ENCODE peak calls at places on chromosomes 12 and 14, in four cellular contexts. One of them, this sample, is unnamed.

GRCh38 chr12:124020398-124021024 is 47.5 kb downstream of the ZNF664 start:
- DNase-seq in mesendoderm: no peak
- DNase-seq in H9: no peak
- DNase-seq in IMR-90: no peak
- DNase-seq in this sample: no peak

GRCh38 chr14:73774244-73774575 is 60.0 kb upstream of the PNMA1 start:
- DNase-seq in mesendoderm: no peak
- DNase-seq in IMR-90: no peak
- DNase-seq in H9: no peak
- DNase-seq in this sample: no peak

GRCh38 chr12:52521175-52521574 is 981 bp upstream of the KRT5 start:
- DNase-seq in mesendoderm: peak
- DNase-seq in IMR-90: no peak
- DNase-seq in H9: peak
- DNase-seq in this sample: peak

GRCh38 chr14:76958975-76959710 is 69.4 kb downstream of the IRF2BPL start:
- DNase-seq in H9: no peak
- DNase-seq in mesendoderm: no peak
- DNase-seq in IMR-90: peak
- DNase-seq in this sample: no peak

GRCh38 chr12:124458992-124459851 is 108.2 kb downstream of the NCOR2 start:
- DNase-seq in mesendoderm: no peak
- DNase-seq in IMR-90: no peak
- DNase-seq in H9: no peak
- DNase-seq in this sample: no peak

GRCh38 chr14:76977793-76978730 is 50.4 kb downstream of the IRF2BPL start:
- DNase-seq in H9: no peak
- DNase-seq in IMR-90: peak
- DNase-seq in mesendoderm: no peak
- DNase-seq in this sample: peak

GRCh38 chr12:57611116-57611809 is at the start of gene ARHGEF25:
- DNase-seq in mesendoderm: peak
- DNase-seq in H9: peak
- DNase-seq in IMR-90: peak
- DNase-seq in this sample: peak

GRCh38 chr12:124904306-124905098 is 9.9 kb downstream of the UBC start:
- DNase-seq in IMR-90: peak
- DNase-seq in H9: peak
- DNase-seq in mesendoderm: peak
- DNase-seq in this sample: no peak

GRCh38 chr12:28313631-28314030 is 123.4 kb downstream of the CCDC91 start:
- DNase-seq in H9: no peak
- DNase-seq in mesendoderm: no peak
- DNase-seq in IMR-90: peak
- DNase-seq in this sample: no peak

GRCh38 chr12:122174155-122174845 is at the start of gene IL31:
- DNase-seq in IMR-90: no peak
- DNase-seq in H9: no peak
- DNase-seq in mesendoderm: no peak
- DNase-seq in this sample: no peak

GRCh38 chr12:121568971-121569808 is 11.6 kb downstream of the KDM2B start:
- DNase-seq in H9: no peak
- DNase-seq in IMR-90: peak
- DNase-seq in mesendoderm: peak
- DNase-seq in this sample: no peak

GRCh38 chr12:49874142-49874897 is 29.4 kb downstream of the FAIM2 start:
- DNase-seq in IMR-90: peak
- DNase-seq in mesendoderm: no peak
- DNase-seq in H9: no peak
- DNase-seq in this sample: no peak

GRCh38 chr12:56188786-56189335 is 422 bp downstream of the SMARCC2 start:
- DNase-seq in H9: peak
- DNase-seq in mesendoderm: peak
- DNase-seq in IMR-90: no peak
- DNase-seq in this sample: peak

GRCh38 chr12:118044075-118044474 is 16.9 kb downstream of the WSB2 start:
- DNase-seq in IMR-90: no peak
- DNase-seq in mesendoderm: no peak
- DNase-seq in H9: no peak
- DNase-seq in this sample: no peak

GRCh38 chr12:79555006-79555925 is 135.5 kb downstream of the PAWR start:
- DNase-seq in mesendoderm: peak
- DNase-seq in H9: no peak
- DNase-seq in IMR-90: peak
- DNase-seq in this sample: no peak

GRCh38 chr12:92089559-92089958 is 56.1 kb downstream of the BTG1 start:
- DNase-seq in mesendoderm: no peak
- DNase-seq in IMR-90: no peak
- DNase-seq in H9: no peak
- DNase-seq in this sample: no peak

GRCh38 chr12:69645031-69645430 is 34.3 kb upstream of the LRRC10 start:
- DNase-seq in mesendoderm: no peak
- DNase-seq in H9: no peak
- DNase-seq in IMR-90: peak
- DNase-seq in this sample: no peak

GRCh38 chr12:92796650-92797049 is 93.9 kb downstream of the PLEKHG7 start:
- DNase-seq in mesendoderm: no peak
- DNase-seq in IMR-90: peak
- DNase-seq in H9: no peak
- DNase-seq in this sample: no peak

GRCh38 chr12:65918057-65918456 is 93.8 kb downstream of the HMGA2 start:
- DNase-seq in IMR-90: no peak
- DNase-seq in mesendoderm: no peak
- DNase-seq in H9: no peak
- DNase-seq in this sample: no peak
- H4K5ac ChIP-seq in IMR-90: no peak
- H4K5ac ChIP-seq in mesendoderm: no peak
- H4K5ac ChIP-seq in H9: no peak
- H4K5ac ChIP-seq in this sample: no peak

DNA sequence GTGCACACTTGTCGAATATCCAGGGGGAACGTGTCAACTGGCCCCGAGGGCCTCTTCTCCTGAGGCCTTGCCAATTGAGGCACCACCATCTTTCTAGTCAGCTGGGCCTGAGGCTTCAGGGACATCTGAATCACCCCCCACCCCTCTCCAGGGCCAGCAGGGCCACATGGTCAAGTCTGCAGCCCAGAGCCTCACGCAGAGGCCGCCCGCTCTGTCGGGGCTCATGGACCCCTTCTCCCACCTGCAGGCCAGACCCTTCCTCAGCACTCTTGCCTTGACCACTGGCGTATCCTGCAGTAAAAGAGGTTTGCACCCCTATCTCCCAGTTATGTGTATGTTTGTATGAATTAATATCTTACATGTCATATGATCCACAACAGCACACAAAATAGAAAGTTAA is 182.3 kb downstream of the CALM1 start:
- DNase-seq in H9: no peak
- DNase-seq in IMR-90: no peak
- DNase-seq in mesendoderm: no peak
- DNase-seq in this sample: no peak
- H4K5ac ChIP-seq in H9: no peak
- H4K5ac ChIP-seq in IMR-90: no peak
- H4K5ac ChIP-seq in mesendoderm: no peak
- H4K5ac ChIP-seq in this sample: no peak

DNA sequence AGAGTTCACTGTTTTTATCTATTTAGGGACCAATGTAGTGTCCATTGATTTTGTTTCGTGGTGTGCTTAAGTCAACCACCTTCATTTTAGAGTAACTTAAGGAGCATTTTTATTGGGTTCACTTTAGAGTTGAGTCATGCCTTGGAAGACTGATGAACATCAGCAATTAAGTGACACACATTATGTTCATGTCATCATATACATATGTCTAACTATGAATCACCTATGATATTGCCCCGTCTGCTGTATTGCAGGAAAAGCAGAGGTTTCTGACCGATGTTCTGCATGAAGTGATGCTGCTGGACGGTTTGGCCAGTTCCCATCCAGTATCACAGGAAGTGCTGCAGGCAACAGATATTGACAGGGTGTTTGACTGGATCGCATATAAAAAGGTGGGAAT is 227.1 kb downstream of the TRHDE start:
- DNase-seq in H9: no peak
- DNase-seq in IMR-90: peak
- DNase-seq in mesendoderm: no peak
- DNase-seq in this sample: no peak
- H4K5ac ChIP-seq in H9: no peak
- H4K5ac ChIP-seq in IMR-90: no peak
- H4K5ac ChIP-seq in mesendoderm: no peak
- H4K5ac ChIP-seq in this sample: no peak

GRCh38 chr12:89507015-89507824 is 17.4 kb downstream of the GALNT4 start:
- DNase-seq in H9: no peak
- DNase-seq in mesendoderm: no peak
- DNase-seq in IMR-90: no peak
- DNase-seq in this sample: no peak
- H4K5ac ChIP-seq in H9: no peak
- H4K5ac ChIP-seq in mesendoderm: no peak
- H4K5ac ChIP-seq in IMR-90: peak
- H4K5ac ChIP-seq in this sample: no peak

This sample was measured in H1.